ENCODE peak calls at places on chromosomes 7 and 10, in six cellular contexts. Y is kidney epithelial cell, C is cardiac muscle cell, X is body of pancreas, K is A673, P is spleen. W is an unnamed sample.

GRCh38 chr10:520402-520787 is 169.1 kb downstream of the DIP2C start:
- DNase-seq in K (no peak), C (peak), P (peak), X (no peak), Y (no peak), W (no peak)

GRCh38 chr10:30028006-30028441 is 31.4 kb downstream of the JCAD start:
- DNase-seq in X (peak), Y (no peak), C (peak), P (no peak), K (no peak), W (no peak)

GRCh38 chr7:47350425-47350824 is 231.5 kb downstream of the TNS3 start:
- DNase-seq in Y (no peak), X (no peak), P (peak), C (no peak), K (no peak), W (no peak)

GRCh38 chr10:112792487-112793196 is 157.4 kb upstream of the TCF7L2 start:
- DNase-seq in X (no peak), K (peak), Y (no peak), P (no peak), C (peak), W (no peak)

GRCh38 chr7:129376778-129377700 is 57.2 kb upstream of the STRIP2 start:
- DNase-seq in C (peak), P (no peak), K (peak), X (no peak), Y (no peak), W (no peak)

GRCh38 chr7:131544449-131545425 is 11.7 kb downstream of the PODXL start:
- DNase-seq in C (peak), K (peak), X (no peak), P (peak), Y (no peak), W (no peak)

GRCh38 chr7:1567082-1567771 is 2.6 kb downstream of the PSMG3 start:
- DNase-seq in C (no peak), X (no peak), Y (peak), K (peak), P (no peak), W (no peak)

GRCh38 chr10:79937661-79938226 is 11.2 kb downstream of the SFTPD start:
- DNase-seq in C (no peak), X (no peak), P (peak), Y (no peak), K (no peak), W (no peak)

GRCh38 chr7:47785923-47786556 is 162.2 kb downstream of the PKD1L1 start:
- DNase-seq in C (no peak), K (no peak), Y (no peak), X (no peak), P (no peak), W (no peak)

GRCh38 chr7:4043988-4044387 is 638.1 kb upstream of the FOXK1 start:
- DNase-seq in Y (no peak), C (no peak), K (no peak), P (no peak), X (no peak), W (no peak)

GRCh38 chr7:816751-817671 is 15.3 kb upstream of the SUN1 start:
- DNase-seq in Y (no peak), P (peak), C (peak), X (no peak), K (no peak), W (no peak)

GRCh38 chr10:50554995-50555568 is 68.7 kb downstream of the SGMS1 start:
- DNase-seq in K (no peak), X (no peak), Y (no peak), P (no peak), C (peak), W (peak)

GRCh38 chr7:106120500-106120899 is 8.4 kb upstream of the SYPL1 start:
- DNase-seq in C (no peak), X (no peak), K (no peak), P (no peak), Y (no peak), W (no peak)

GRCh38 chr7:39539816-39540215 is 26.4 kb upstream of the YAE1 start:
- DNase-seq in P (no peak), X (no peak), K (no peak), Y (no peak), C (no peak), W (no peak)

GRCh38 chr10:100009283-100009792 is 409 bp downstream of the DNMBP start:
- DNase-seq in C (no peak), P (peak), K (peak), X (peak), Y (no peak), W (no peak)

GRCh38 chr10:55734112-55734511 is 626.9 kb downstream of the ZWINT start:
- DNase-seq in Y (no peak), P (no peak), C (no peak), K (no peak), X (no peak), W (no peak)

GRCh38 chr10:44968101-44968886 is 8.7 kb downstream of the RASSF4 start:
- DNase-seq in K (no peak), Y (no peak), P (peak), X (no peak), C (peak), W (no peak)

GRCh38 chr7:36132025-36132424 is 21.0 kb upstream of the EEPD1 start:
- DNase-seq in X (no peak), Y (no peak), K (no peak), C (no peak), P (no peak), W (no peak)

GRCh38 chr10:12720217-12720981 is 281.1 kb downstream of the CCDC3 start:
- DNase-seq in K (peak), C (peak), P (no peak), X (peak), Y (peak), W (peak)

GRCh38 chr10:26486985-26487850 is 49.1 kb downstream of the APBB1IP start:
- DNase-seq in K (no peak), P (no peak), C (peak), X (no peak), Y (peak), W (peak)

GRCh38 chr7:25636168-25636567 is 407.9 kb upstream of the NPVF start:
- DNase-seq in X (no peak), Y (no peak), C (no peak), K (no peak), P (no peak), W (no peak)

GRCh38 chr10:110845756-110846620 is 25.7 kb upstream of the PDCD4 start:
- DNase-seq in K (no peak), Y (no peak), X (peak), P (no peak), C (no peak), W (no peak)

GRCh38 chr10:21173964-21174669 is 277.0 kb upstream of the NEBL start:
- DNase-seq in Y (peak), C (peak), X (peak), P (peak), K (peak), W (no peak)

GRCh38 chr7:105932835-105933477 is 30.1 kb upstream of the CDHR3 start:
- DNase-seq in C (peak), P (no peak), Y (no peak), K (peak), X (no peak), W (peak)

GRCh38 chr10:126674741-126675515 is 4.4 kb upstream of the C10orf90 start:
- DNase-seq in K (no peak), Y (no peak), P (no peak), X (no peak), C (no peak), W (no peak)

GRCh38 chr7:19747740-19748339 is 25.6 kb downstream of the TMEM196 start:
- DNase-seq in K (peak), C (peak), Y (peak), X (no peak), P (no peak), W (no peak)

GRCh38 chr10:43407576-43408330 is 1.2 kb downstream of the HNRNPF start:
- DNase-seq in X (peak), K (peak), P (peak), C (peak), Y (peak), W (no peak)

GRCh38 chr7:82085116-82085515 is 315.3 kb upstream of the HGF start:
- DNase-seq in K (no peak), P (no peak), X (no peak), Y (no peak), C (no peak), W (no peak)

GRCh38 chr7:136114966-136115762 is 138.0 kb upstream of the MTPN start:
- DNase-seq in C (peak), Y (no peak), K (peak), P (peak), X (peak), W (no peak)

GRCh38 chr7:137592232-137592896 is 248.8 kb upstream of the PTN start:
- DNase-seq in X (peak), P (no peak), K (peak), Y (no peak), C (peak), W (no peak)

GRCh38 chr10:123472606-123473005 is 193.5 kb upstream of the GPR26 start:
- DNase-seq in C (no peak), Y (no peak), K (no peak), X (no peak), P (no peak), W (no peak)

GRCh38 chr7:42237162-42237821 is at the start of gene GLI3:
- DNase-seq in C (peak), Y (peak), P (peak), K (peak), X (peak), W (peak)

GRCh38 chr7:39202041-39202440 is 224.3 kb downstream of the POU6F2 start:
- DNase-seq in P (no peak), Y (no peak), X (no peak), K (no peak), C (no peak), W (no peak)

GRCh38 chr10:110684800-110685446 is 40.8 kb downstream of the RBM20 start:
- DNase-seq in K (no peak), C (peak), Y (no peak), P (no peak), X (no peak), W (no peak)

GRCh38 chr7:121195859-121196588 is 132.8 kb upstream of the WNT16 start:
- DNase-seq in X (no peak), P (no peak), C (no peak), Y (no peak), K (no peak), W (no peak)

GRCh38 chr10:103241262-103242011 is 4.2 kb upstream of the RPEL1 start:
- DNase-seq in Y (peak), X (peak), K (peak), P (no peak), C (no peak), W (no peak)

GRCh38 chr10:71437537-71438058 is 40.9 kb downstream of the CDH23 start:
- DNase-seq in X (no peak), P (peak), Y (no peak), C (no peak), K (no peak), W (no peak)

GRCh38 chr7:43586251-43586900 is 3.5 kb downstream of the STK17A start:
- DNase-seq in Y (no peak), P (no peak), K (no peak), X (no peak), C (no peak), W (no peak)

GRCh38 chr7:73909051-73909941 is 48.3 kb downstream of the TMEM270 start:
- DNase-seq in Y (no peak), X (no peak), P (peak), C (no peak), K (no peak), W (no peak)

DNA sequence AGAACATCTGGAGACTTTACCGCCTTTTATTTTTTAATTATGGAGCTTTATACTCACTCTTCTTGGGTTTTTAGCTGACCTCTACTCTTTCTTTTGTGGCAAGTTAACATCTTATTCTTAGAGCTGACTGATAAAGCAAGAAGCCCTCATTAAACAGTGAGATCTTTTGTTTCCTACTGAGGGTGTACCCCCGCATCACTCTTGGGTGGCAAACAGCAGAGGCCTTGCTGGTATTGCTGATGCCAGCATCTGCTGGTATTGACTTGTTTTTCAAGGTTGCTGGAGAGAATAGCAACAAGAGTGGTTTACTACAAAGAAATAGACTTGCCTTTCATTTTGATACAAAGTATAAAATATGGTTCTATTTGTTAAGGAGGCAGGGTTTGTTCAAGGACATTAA is 154.7 kb downstream of the ARID5B start:
- DNase-seq in K (no peak), Y (no peak), X (no peak), P (no peak), C (no peak), W (no peak)
- H3K4me3 ChIP-seq in K (peak), Y (no peak), X (no peak), P (no peak), C (no peak), W (peak)

GRCh38 chr10:47438857-47439474 is 44.9 kb downstream of the ANXA8 start:
- DNase-seq in P (peak), K (peak), C (peak), X (peak), Y (peak), W (peak)
- TF ChIP-seq CTCF in P (no peak), K (peak), C (peak), X (peak), Y (peak), W (peak)

GRCh38 chr7:100801833-100802568 is 25.3 kb downstream of the EPHB4 start:
- DNase-seq in K (peak), X (peak), P (no peak), C (peak), Y (peak), W (peak)
- H3K4me3 ChIP-seq in K (no peak), X (no peak), P (no peak), C (no peak), Y (no peak), W (no peak)

GRCh38 chr10:31947144-31947926 is 18.7 kb upstream of the ARHGAP12 start:
- DNase-seq in X (peak), P (no peak), Y (peak), K (peak), C (peak), W (peak)
- TF ChIP-seq CTCF in X (peak), P (peak), Y (peak), K (peak), C (peak), W (peak)

GRCh38 chr7:95611224-95611623 is 14.9 kb upstream of the PDK4 start:
- DNase-seq in X (no peak), C (no peak), K (no peak), Y (no peak), P (no peak), W (no peak)

GRCh38 chr7:95605275-95605674 is 9.0 kb upstream of the PDK4 start:
- DNase-seq in Y (no peak), C (no peak), K (no peak), X (no peak), P (peak), W (no peak)

GRCh38 chr7:95609277-95609971 is 13.1 kb upstream of the PDK4 start:
- DNase-seq in K (no peak), X (peak), Y (no peak), C (peak), P (no peak), W (no peak)

GRCh38 chr7:95607477-95608010 is 11.2 kb upstream of the PDK4 start:
- DNase-seq in K (no peak), X (no peak), Y (no peak), C (no peak), P (no peak), W (no peak)

DNA sequence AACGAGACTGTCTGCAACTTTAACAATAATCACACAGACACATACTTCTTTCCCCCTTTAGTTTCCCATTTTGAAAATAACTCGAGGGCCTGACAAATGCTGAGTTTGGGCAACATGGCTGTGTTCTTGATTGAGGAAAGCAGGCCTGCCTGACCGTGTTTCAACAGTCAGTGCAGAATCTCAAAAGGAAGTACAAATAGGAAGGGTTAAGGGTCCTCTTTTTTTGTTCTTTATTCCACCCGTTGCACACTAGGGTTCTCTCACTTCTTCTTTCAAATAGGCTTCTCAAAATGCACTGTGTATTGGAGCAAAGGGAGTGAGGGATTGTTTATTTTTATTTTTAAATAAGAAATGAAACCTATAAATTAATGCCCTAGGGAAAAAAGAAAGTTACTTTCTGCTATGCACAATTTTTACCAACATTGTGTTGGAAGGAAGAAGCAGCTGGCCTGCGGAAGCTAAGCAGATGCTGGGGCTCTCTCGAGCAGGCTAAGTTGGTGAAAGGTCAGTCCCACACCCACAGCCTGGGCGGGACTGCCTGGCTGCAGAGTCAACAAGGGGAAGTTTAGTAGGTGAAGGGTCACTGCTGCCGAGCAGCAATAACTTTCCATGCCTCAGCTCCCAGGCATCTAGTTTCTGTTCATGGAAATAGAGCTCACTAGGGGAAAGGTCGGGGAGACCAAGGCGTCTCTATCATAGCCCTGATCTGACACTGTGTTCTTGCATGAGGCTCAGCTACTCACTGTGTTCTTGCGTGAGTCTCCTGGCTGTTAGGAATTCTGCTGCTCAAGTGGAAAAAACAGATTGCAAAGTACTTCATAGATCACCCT is 12.2 kb upstream of the PDK4 start:
- DNase-seq in X (peak), Y (peak), P (peak), K (no peak), C (peak), W (peak)
- H3K4me3 ChIP-seq in X (no peak), Y (no peak), P (no peak), K (no peak), C (no peak), W (peak)

GRCh38 chr7:2566890-2567662 is 8.3 kb downstream of the IQCE start:
- DNase-seq in P (peak), Y (no peak), X (no peak), C (no peak), K (no peak), W (peak)

GRCh38 chr7:2566348-2566889 is 7.6 kb downstream of the IQCE start:
- DNase-seq in P (peak), Y (no peak), C (no peak), X (no peak), K (no peak), W (no peak)

GRCh38 chr7:2569421-2569820 is 10.6 kb downstream of the IQCE start:
- DNase-seq in C (no peak), X (no peak), P (peak), Y (no peak), K (no peak), W (no peak)

GRCh38 chr7:2568521-2569223 is 9.9 kb downstream of the IQCE start:
- DNase-seq in X (no peak), C (no peak), P (no peak), K (no peak), Y (no peak), W (no peak)

GRCh38 chr7:2567663-2568238 is 9.0 kb downstream of the IQCE start:
- DNase-seq in P (no peak), C (peak), K (no peak), Y (no peak), X (no peak), W (no peak)
- TF ChIP-seq CTCF in P (peak), C (peak), K (peak), Y (peak), X (peak), W (peak)

GRCh38 chr10:102240467-102241036 is 760 bp downstream of the PITX3 start:
- DNase-seq in K (no peak), P (no peak), X (no peak), Y (no peak), C (peak), W (no peak)
- H3K4me3 ChIP-seq in K (peak), P (no peak), X (no peak), Y (peak), C (peak), W (peak)

DNA sequence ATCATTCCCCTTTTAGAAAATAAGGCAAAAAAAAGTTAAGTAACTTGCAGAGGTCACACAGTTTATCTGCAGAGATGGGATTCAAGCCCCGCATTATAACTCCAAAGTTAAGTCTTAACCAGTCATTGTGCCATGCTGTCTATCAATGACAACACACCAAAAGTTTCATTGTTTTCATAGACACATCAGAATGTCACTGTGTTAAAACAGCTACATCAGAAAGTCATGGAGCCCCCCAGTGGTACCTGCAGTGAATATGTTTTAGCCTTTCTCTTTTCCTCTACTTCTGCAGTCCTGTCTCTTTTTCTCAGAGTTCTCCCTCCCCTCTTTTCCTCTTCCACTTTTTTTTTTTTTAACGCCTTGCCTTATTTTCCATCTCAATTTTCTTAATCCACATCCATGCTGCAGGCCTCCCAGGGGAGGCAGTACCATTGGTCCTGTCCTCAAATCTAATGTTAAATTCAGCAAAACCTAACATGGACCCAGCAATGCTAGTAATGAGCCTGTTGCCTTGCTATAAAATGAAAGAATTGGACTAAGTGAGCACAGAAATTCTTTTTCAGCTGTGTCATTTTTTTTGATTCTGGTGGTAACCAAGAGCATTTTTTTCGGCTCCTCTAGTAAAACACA is 3.8 kb upstream of the NRCAM start:
- DNase-seq in X (peak), K (peak), C (peak), Y (no peak), P (no peak), W (no peak)
- TF ChIP-seq CTCF in X (peak), K (peak), C (peak), Y (peak), P (peak), W (peak)